ENCODE peak calls at places on chromosomes 13 and 19, in seven cellular contexts. One of them, this sample, is unnamed.
A peak's percentile ranks its signal among the peaks of the same experiment; 100 is the strongest.

GRCh38 chr13:45511310-45512147 is 46.8 kb downstream of the COG3 start:
- DNase-seq in uterus: no peak
- DNase-seq in RWPE2: no peak
- DNase-seq in colonic mucosa: peak; percentile 33
- DNase-seq in GM23338: peak; percentile 85
- DNase-seq in mucosa of descending colon: no peak
- DNase-seq in mammary epithelial cell: peak; percentile 69
- DNase-seq in this sample: peak; percentile 58

GRCh38 chr19:22503524-22503923 is 81.4 kb upstream of the ZNF98 start:
- DNase-seq in colonic mucosa: no peak
- DNase-seq in GM23338: no peak
- DNase-seq in mucosa of descending colon: no peak
- DNase-seq in mammary epithelial cell: no peak
- DNase-seq in uterus: no peak
- DNase-seq in RWPE2: no peak
- DNase-seq in this sample: no peak

GRCh38 chr19:39031368-39032163 is 783 bp downstream of the FBXO27 start:
- DNase-seq in colonic mucosa: peak; percentile 94
- DNase-seq in RWPE2: peak; percentile 99
- DNase-seq in GM23338: peak; percentile 99
- DNase-seq in mammary epithelial cell: peak; percentile 96
- DNase-seq in uterus: peak; percentile 83
- DNase-seq in mucosa of descending colon: peak; percentile 87
- DNase-seq in this sample: peak; percentile 95

GRCh38 chr13:93758575-93758974 is 532.0 kb downstream of the GPC6 start:
- DNase-seq in mucosa of descending colon: no peak
- DNase-seq in uterus: no peak
- DNase-seq in colonic mucosa: no peak
- DNase-seq in mammary epithelial cell: peak; percentile 25
- DNase-seq in RWPE2: no peak
- DNase-seq in GM23338: no peak
- DNase-seq in this sample: peak; percentile 0

GRCh38 chr19:31882709-31883108 is 462.7 kb upstream of the ZNF507 start:
- DNase-seq in mucosa of descending colon: no peak
- DNase-seq in GM23338: peak; percentile 16
- DNase-seq in uterus: no peak
- DNase-seq in colonic mucosa: no peak
- DNase-seq in mammary epithelial cell: no peak
- DNase-seq in RWPE2: no peak
- DNase-seq in this sample: no peak

GRCh38 chr13:59318320-59318930 is 845.3 kb downstream of the DIAPH3 start:
- DNase-seq in mucosa of descending colon: peak; percentile 54
- DNase-seq in RWPE2: no peak
- DNase-seq in colonic mucosa: peak; percentile 68
- DNase-seq in mammary epithelial cell: peak; percentile 26
- DNase-seq in GM23338: peak; percentile 94
- DNase-seq in uterus: no peak
- DNase-seq in this sample: peak; percentile 8

GRCh38 chr13:85985791-85986190 is 186.6 kb upstream of the SLITRK6 start:
- DNase-seq in mammary epithelial cell: no peak
- DNase-seq in mucosa of descending colon: no peak
- DNase-seq in colonic mucosa: no peak
- DNase-seq in GM23338: no peak
- DNase-seq in RWPE2: no peak
- DNase-seq in uterus: no peak
- DNase-seq in this sample: peak; percentile 23

GRCh38 chr19:2867025-2867991 is at the start of gene ZNF556:
- DNase-seq in mucosa of descending colon: no peak
- DNase-seq in mammary epithelial cell: no peak
- DNase-seq in uterus: no peak
- DNase-seq in colonic mucosa: no peak
- DNase-seq in GM23338: peak; percentile 7
- DNase-seq in RWPE2: no peak
- DNase-seq in this sample: peak; percentile 62

GRCh38 chr13:107553838-107554237 is 661.5 kb downstream of the LIG4 start:
- DNase-seq in mammary epithelial cell: no peak
- DNase-seq in mucosa of descending colon: no peak
- DNase-seq in RWPE2: no peak
- DNase-seq in uterus: no peak
- DNase-seq in colonic mucosa: no peak
- DNase-seq in GM23338: no peak
- DNase-seq in this sample: no peak

GRCh38 chr13:96844195-96844594 is 150.1 kb downstream of the OXGR1 start:
- DNase-seq in RWPE2: no peak
- DNase-seq in GM23338: no peak
- DNase-seq in mammary epithelial cell: no peak
- DNase-seq in colonic mucosa: no peak
- DNase-seq in mucosa of descending colon: no peak
- DNase-seq in uterus: no peak
- DNase-seq in this sample: no peak
- TF ChIP-seq CTCF in RWPE2: no peak
- TF ChIP-seq CTCF in GM23338: no peak
- TF ChIP-seq CTCF in mammary epithelial cell: no peak
- TF ChIP-seq CTCF in colonic mucosa: no peak
- TF ChIP-seq CTCF in mucosa of descending colon: no peak
- TF ChIP-seq CTCF in uterus: no peak
- TF ChIP-seq CTCF in this sample: no peak

GRCh38 chr13:80924596-80924995 is 583.7 kb upstream of the SPRY2 start:
- DNase-seq in uterus: no peak
- DNase-seq in colonic mucosa: no peak
- DNase-seq in GM23338: no peak
- DNase-seq in mucosa of descending colon: no peak
- DNase-seq in RWPE2: no peak
- DNase-seq in mammary epithelial cell: no peak
- DNase-seq in this sample: no peak

GRCh38 chr13:80921971-80922370 is 581.0 kb upstream of the SPRY2 start:
- DNase-seq in mammary epithelial cell: no peak
- DNase-seq in RWPE2: no peak
- DNase-seq in uterus: no peak
- DNase-seq in GM23338: no peak
- DNase-seq in colonic mucosa: no peak
- DNase-seq in mucosa of descending colon: no peak
- DNase-seq in this sample: no peak

GRCh38 chr13:80928241-80928640 is 587.3 kb upstream of the SPRY2 start:
- DNase-seq in uterus: no peak
- DNase-seq in colonic mucosa: no peak
- DNase-seq in mucosa of descending colon: no peak
- DNase-seq in RWPE2: no peak
- DNase-seq in GM23338: no peak
- DNase-seq in mammary epithelial cell: no peak
- DNase-seq in this sample: no peak

GRCh38 chr13:80921556-80921955 is 580.6 kb upstream of the SPRY2 start:
- DNase-seq in GM23338: no peak
- DNase-seq in RWPE2: no peak
- DNase-seq in colonic mucosa: no peak
- DNase-seq in uterus: no peak
- DNase-seq in mucosa of descending colon: no peak
- DNase-seq in mammary epithelial cell: no peak
- DNase-seq in this sample: no peak

DNA sequence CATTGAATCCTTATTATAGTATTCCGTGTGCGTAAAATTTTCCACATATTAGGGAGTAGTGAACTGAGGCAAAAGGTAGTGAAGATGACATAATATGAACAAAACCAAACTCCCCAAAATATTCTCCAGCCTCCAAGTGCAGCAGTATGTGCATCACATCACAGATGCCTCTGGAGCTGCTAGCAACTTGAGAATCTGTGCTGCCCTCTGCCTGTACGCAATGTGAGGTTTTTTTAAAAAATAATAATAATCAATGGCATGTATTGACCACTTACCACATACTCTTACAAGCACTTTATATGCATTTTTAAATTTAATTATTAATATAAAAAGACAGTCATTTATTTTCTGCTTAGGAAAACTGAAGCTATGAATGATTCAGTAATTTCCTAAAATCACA is 583.0 kb upstream of the SPRY2 start:
- DNase-seq in mammary epithelial cell: no peak
- DNase-seq in mucosa of descending colon: no peak
- DNase-seq in GM23338: peak; percentile 8
- DNase-seq in RWPE2: no peak
- DNase-seq in uterus: no peak
- DNase-seq in colonic mucosa: no peak
- DNase-seq in this sample: no peak
- TF ChIP-seq CTCF in mammary epithelial cell: no peak
- TF ChIP-seq CTCF in mucosa of descending colon: no peak
- TF ChIP-seq CTCF in GM23338: peak; percentile 44
- TF ChIP-seq CTCF in RWPE2: no peak
- TF ChIP-seq CTCF in uterus: no peak
- TF ChIP-seq CTCF in colonic mucosa: no peak
- TF ChIP-seq CTCF in this sample: no peak

GRCh38 chr13:91078093-91078679 is 269.3 kb upstream of the MIR17HG start:
- DNase-seq in GM23338: peak; percentile 45
- DNase-seq in mammary epithelial cell: no peak
- DNase-seq in uterus: no peak
- DNase-seq in RWPE2: no peak
- DNase-seq in colonic mucosa: no peak
- DNase-seq in mucosa of descending colon: no peak
- DNase-seq in this sample: no peak
- TF ChIP-seq CTCF in GM23338: peak; percentile 73
- TF ChIP-seq CTCF in mammary epithelial cell: peak; percentile 31
- TF ChIP-seq CTCF in uterus: no peak
- TF ChIP-seq CTCF in RWPE2: peak; percentile 54
- TF ChIP-seq CTCF in colonic mucosa: no peak
- TF ChIP-seq CTCF in mucosa of descending colon: no peak
- TF ChIP-seq CTCF in this sample: peak; percentile 47

GRCh38 chr19:42268704-42269517 is at the start of gene CIC:
- DNase-seq in RWPE2: peak; percentile 100
- DNase-seq in uterus: peak; percentile 100
- DNase-seq in GM23338: peak; percentile 100
- DNase-seq in mucosa of descending colon: peak; percentile 99
- DNase-seq in colonic mucosa: peak; percentile 99
- DNase-seq in mammary epithelial cell: peak; percentile 100
- DNase-seq in this sample: peak; percentile 96
- TF ChIP-seq CTCF in RWPE2: no peak
- TF ChIP-seq CTCF in uterus: no peak
- TF ChIP-seq CTCF in GM23338: no peak
- TF ChIP-seq CTCF in mucosa of descending colon: no peak
- TF ChIP-seq CTCF in colonic mucosa: no peak
- TF ChIP-seq CTCF in mammary epithelial cell: no peak
- TF ChIP-seq CTCF in this sample: no peak

GRCh38 chr19:58338825-58339558 is 12.2 kb downstream of the ZSCAN22 start:
- DNase-seq in mammary epithelial cell: peak; percentile 19
- DNase-seq in uterus: no peak
- DNase-seq in GM23338: peak; percentile 71
- DNase-seq in colonic mucosa: no peak
- DNase-seq in mucosa of descending colon: no peak
- DNase-seq in RWPE2: no peak
- DNase-seq in this sample: no peak
- TF ChIP-seq CTCF in mammary epithelial cell: no peak
- TF ChIP-seq CTCF in uterus: no peak
- TF ChIP-seq CTCF in GM23338: peak; percentile 60
- TF ChIP-seq CTCF in colonic mucosa: no peak
- TF ChIP-seq CTCF in mucosa of descending colon: no peak
- TF ChIP-seq CTCF in RWPE2: no peak
- TF ChIP-seq CTCF in this sample: no peak

GRCh38 chr13:26735677-26736076 is 24.9 kb downstream of the GPR12 start:
- DNase-seq in RWPE2: no peak
- DNase-seq in uterus: no peak
- DNase-seq in mammary epithelial cell: no peak
- DNase-seq in GM23338: no peak
- DNase-seq in mucosa of descending colon: no peak
- DNase-seq in colonic mucosa: no peak
- DNase-seq in this sample: no peak
- TF ChIP-seq CTCF in RWPE2: no peak
- TF ChIP-seq CTCF in uterus: no peak
- TF ChIP-seq CTCF in mammary epithelial cell: no peak
- TF ChIP-seq CTCF in GM23338: no peak
- TF ChIP-seq CTCF in mucosa of descending colon: no peak
- TF ChIP-seq CTCF in colonic mucosa: no peak
- TF ChIP-seq CTCF in this sample: no peak

DNA sequence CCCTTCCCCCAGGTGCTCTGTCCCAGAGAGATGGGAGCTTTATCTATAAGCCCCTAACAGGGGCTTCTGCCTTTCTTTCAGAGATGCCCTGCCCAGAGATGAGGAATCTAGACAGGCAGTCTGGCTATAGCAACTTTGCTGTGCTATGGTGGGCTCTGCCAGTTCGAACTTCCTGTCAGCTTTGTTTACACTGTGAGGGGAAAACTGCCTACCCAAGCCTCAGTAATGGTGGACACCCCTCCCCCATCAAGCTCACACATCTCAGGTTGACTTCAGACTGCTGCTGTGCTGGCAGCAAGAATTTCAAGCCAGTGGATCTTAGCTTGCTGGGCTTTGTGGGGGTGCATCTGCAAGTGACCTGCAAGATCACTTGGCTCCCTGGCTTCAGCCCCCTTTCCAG is 21.5 kb downstream of the CYSLTR2 start:
- DNase-seq in uterus: no peak
- DNase-seq in GM23338: peak; percentile 3
- DNase-seq in RWPE2: no peak
- DNase-seq in colonic mucosa: no peak
- DNase-seq in mammary epithelial cell: no peak
- DNase-seq in mucosa of descending colon: no peak
- DNase-seq in this sample: no peak
- TF ChIP-seq CTCF in uterus: no peak
- TF ChIP-seq CTCF in GM23338: no peak
- TF ChIP-seq CTCF in RWPE2: no peak
- TF ChIP-seq CTCF in colonic mucosa: no peak
- TF ChIP-seq CTCF in mammary epithelial cell: no peak
- TF ChIP-seq CTCF in mucosa of descending colon: no peak
- TF ChIP-seq CTCF in this sample: no peak

DNA sequence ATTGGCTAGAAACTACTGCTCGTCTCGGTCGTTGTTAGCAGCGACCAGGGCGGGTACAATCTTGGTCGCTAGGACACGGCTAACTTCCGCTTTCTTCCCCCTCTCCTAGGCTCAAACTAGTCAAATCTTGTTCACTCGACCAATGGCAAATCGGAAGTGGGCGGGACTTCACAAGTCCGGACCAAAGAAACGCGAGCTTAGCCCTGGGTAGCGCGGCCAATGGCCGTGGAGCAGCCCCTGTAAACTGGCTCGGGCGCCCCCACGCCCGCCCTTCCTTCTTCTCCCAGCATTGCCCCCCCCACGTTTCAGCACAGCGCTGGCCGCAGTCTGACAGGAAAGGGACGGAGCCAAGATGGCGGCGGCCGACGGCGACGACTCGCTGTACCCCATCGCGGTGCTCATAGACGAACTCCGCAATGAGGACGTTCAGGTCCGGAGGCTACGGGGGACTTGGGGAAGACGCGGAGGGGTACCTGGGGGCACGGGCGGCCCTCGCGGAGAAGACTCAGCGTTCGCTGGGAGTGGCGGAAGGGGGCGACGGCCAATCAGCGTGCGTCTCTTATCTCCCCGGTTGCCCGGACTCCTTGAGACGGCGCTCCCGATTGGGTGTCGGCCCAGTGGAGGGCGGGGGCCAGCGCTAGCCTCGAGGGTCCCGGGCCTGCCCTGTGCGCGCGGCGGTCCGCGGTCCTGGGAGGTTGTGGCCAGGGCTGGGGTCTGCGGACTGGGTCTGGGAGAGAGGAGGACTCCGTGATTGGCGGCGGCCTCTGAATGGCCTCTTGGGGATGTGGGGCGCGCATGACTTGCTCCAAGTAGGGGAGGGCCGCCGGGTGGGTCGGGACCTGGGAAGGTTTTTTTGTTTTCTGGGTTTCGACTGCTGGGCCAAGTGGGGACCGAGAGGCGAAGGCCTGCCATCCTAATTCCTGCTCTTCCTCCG is at the start of gene PPP2R1A:
- DNase-seq in RWPE2: peak; percentile 100
- DNase-seq in mucosa of descending colon: peak; percentile 98
- DNase-seq in mammary epithelial cell: peak; percentile 100
- DNase-seq in GM23338: peak; percentile 100
- DNase-seq in colonic mucosa: peak; percentile 100
- DNase-seq in uterus: peak; percentile 99
- DNase-seq in this sample: peak; percentile 100
- TF ChIP-seq CTCF in RWPE2: no peak
- TF ChIP-seq CTCF in mucosa of descending colon: no peak
- TF ChIP-seq CTCF in mammary epithelial cell: no peak
- TF ChIP-seq CTCF in GM23338: no peak
- TF ChIP-seq CTCF in colonic mucosa: no peak
- TF ChIP-seq CTCF in uterus: no peak
- TF ChIP-seq CTCF in this sample: no peak